ENCODE peak calls at places on chromosomes 5 and 9, in five cellular contexts. D, J, K, E and B are unnamed samples.
A peak's percentile ranks its signal among the peaks of the same experiment; 100 is the strongest.

GRCh38 chr5:88298425-88298824 is 29.8 kb upstream of the TMEM161B start:
- DNase-seq in D (no peak), J (no peak), K (no peak), E (no peak), B (no peak)

GRCh38 chr5:69167488-69167845 is 517 bp downstream of the CCNB1 start:
- DNase-seq in D (no peak), J (no peak), K (peak; percentile 27), E (no peak), B (no peak)

GRCh38 chr9:15697459-15697858 is 144.6 kb downstream of the CCDC171 start:
- DNase-seq in D (no peak), J (no peak), K (no peak), E (no peak), B (no peak)

GRCh38 chr5:53820802-53821171 is 260.3 kb downstream of the NDUFS4 start:
- DNase-seq in D (no peak), J (no peak), K (no peak), E (no peak), B (no peak)

GRCh38 chr5:142671801-142672200 is 14.1 kb downstream of the FGF1 start:
- DNase-seq in D (no peak), J (no peak), K (no peak), E (no peak), B (no peak)

GRCh38 chr9:78297672-78297961 is 692 bp downstream of the PSAT1 start:
- DNase-seq in D (no peak), J (no peak), K (no peak), E (no peak), B (no peak)

GRCh38 chr5:38557309-38557710 is 864 bp upstream of the LIFR start:
- DNase-seq in D (peak; percentile 64), J (no peak), K (no peak), E (peak; percentile 67), B (peak; percentile 31)

GRCh38 chr5:76490970-76491369 is 87.9 kb downstream of the IQGAP2 start:
- DNase-seq in D (no peak), J (no peak), K (no peak), E (no peak), B (no peak)

GRCh38 chr5:134945041-134945440 is 22.7 kb upstream of the CATSPER3 start:
- DNase-seq in D (no peak), J (no peak), K (peak; percentile 40), E (no peak), B (no peak)

GRCh38 chr9:77977210-77977611 is 54.4 kb downstream of the GNAQ start:
- DNase-seq in D (peak; percentile 74), J (peak; percentile 73), K (peak; percentile 25), E (peak; percentile 89), B (no peak)

GRCh38 chr5:115170128-115170923 is 618 bp upstream of the TRIM36 start:
- DNase-seq in D (no peak), J (no peak), K (peak; percentile 78), E (peak; percentile 50), B (no peak)

GRCh38 chr9:27413507-27414214 is 110.4 kb upstream of the IFNK start:
- DNase-seq in D (no peak), J (no peak), K (no peak), E (no peak), B (no peak)

GRCh38 chr9:116405321-116405720 is 251.7 kb downstream of the PAPPA start:
- DNase-seq in D (no peak), J (no peak), K (no peak), E (no peak), B (no peak)

GRCh38 chr5:62473209-62473608 is 60.6 kb downstream of the IPO11 start:
- DNase-seq in D (no peak), J (no peak), K (no peak), E (no peak), B (no peak)

GRCh38 chr5:149730620-149731331 is 666 bp downstream of the PPARGC1B start:
- DNase-seq in D (peak; percentile 82), J (peak; percentile 60), K (peak; percentile 71), E (peak; percentile 80), B (peak; percentile 55)

GRCh38 chr9:130626249-130626982 is 38.0 kb upstream of the PRDM12 start:
- DNase-seq in D (no peak), J (no peak), K (no peak), E (peak; percentile 34), B (no peak)

GRCh38 chr5:126445502-126446174 is 22.4 kb downstream of the GRAMD2B start:
- DNase-seq in D (no peak), J (no peak), K (no peak), E (no peak), B (no peak)

GRCh38 chr5:176553260-176554085 is 4.3 kb downstream of the CDHR2 start:
- DNase-seq in D (no peak), J (no peak), K (no peak), E (peak; percentile 7), B (no peak)

GRCh38 chr9:32566770-32567169 is 6.2 kb downstream of the NDUFB6 start:
- DNase-seq in D (no peak), J (no peak), K (no peak), E (peak; percentile 43), B (peak; percentile 55)

GRCh38 chr5:73373814-73374510 is 74.6 kb downstream of the FOXD1 start:
- DNase-seq in D (no peak), J (no peak), K (no peak), E (no peak), B (no peak)
- H3K27me3 ChIP-seq in D (peaks cover 2% of the 10 kb centered on the region), J (no peaks in the 10 kb centered on the region), K (no peaks in the 10 kb centered on the region), E (peaks cover 5% of the 10 kb centered on the region), B (no peaks in the 10 kb centered on the region)

GRCh38 chr9:2872307-2872940 is 28.5 kb upstream of the PUM3 start:
- DNase-seq in D (no peak), J (peak; percentile 13), K (peak; percentile 27), E (no peak), B (no peak)
- H3K27me3 ChIP-seq in D (peaks cover 2% of the 10 kb centered on the region), J (peaks cover 32% of the 10 kb centered on the region), K (peaks cover 28% of the 10 kb centered on the region), E (no peaks in the 10 kb centered on the region), B (no peaks in the 10 kb centered on the region)

GRCh38 chr5:158145827-158146226 is 286.9 kb upstream of the CLINT1 start:
- DNase-seq in D (no peak), J (no peak), K (no peak), E (no peak), B (no peak)
- H3K27me3 ChIP-seq in D (no peaks in the 10 kb centered on the region), J (no peaks in the 10 kb centered on the region), K (no peaks in the 10 kb centered on the region), E (no peaks in the 10 kb centered on the region), B (no peaks in the 10 kb centered on the region)

DNA sequence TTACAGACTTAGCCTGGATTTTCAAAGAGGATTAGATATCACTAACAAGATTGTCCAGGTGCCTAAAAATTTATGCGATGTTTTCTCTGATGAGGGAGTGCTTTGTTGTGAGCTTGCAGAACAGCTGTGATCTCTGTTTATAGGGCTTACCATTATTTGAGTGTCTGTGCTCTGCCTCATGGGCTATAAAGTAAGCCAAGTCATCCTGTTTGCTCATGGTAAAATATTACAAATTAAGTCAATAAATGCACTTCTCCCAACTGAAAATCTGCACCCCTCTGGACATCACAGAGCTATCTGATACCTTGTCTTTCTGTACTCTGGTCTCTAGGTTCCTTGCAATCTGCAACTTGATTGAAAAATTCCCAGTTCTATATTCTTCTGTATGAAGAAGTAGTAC is 293.4 kb upstream of the ACTBL2 start:
- DNase-seq in D (no peak), J (no peak), K (no peak), E (no peak), B (no peak)
- H3K27me3 ChIP-seq in D (no peaks in the 10 kb centered on the region), J (no peaks in the 10 kb centered on the region), K (no peaks in the 10 kb centered on the region), E (no peaks in the 10 kb centered on the region), B (no peaks in the 10 kb centered on the region)

GRCh38 chr9:68711281-68711680 is 6.2 kb downstream of the PIP5K1B start:
- DNase-seq in D (no peak), J (no peak), K (no peak), E (no peak), B (no peak)

GRCh38 chr9:68708089-68708488 is 3.0 kb downstream of the PIP5K1B start:
- DNase-seq in D (no peak), J (no peak), K (no peak), E (no peak), B (no peak)

GRCh38 chr9:68709291-68709970 is 4.4 kb downstream of the PIP5K1B start:
- DNase-seq in D (no peak), J (no peak), K (no peak), E (no peak), B (no peak)

GRCh38 chr9:68708513-68708912 is 3.5 kb downstream of the PIP5K1B start:
- DNase-seq in D (no peak), J (no peak), K (no peak), E (no peak), B (no peak)

GRCh38 chr9:68710082-68710481 is 5.0 kb downstream of the PIP5K1B start:
- DNase-seq in D (no peak), J (no peak), K (no peak), E (no peak), B (no peak)
- H3K27me3 ChIP-seq in D (no peaks in the 10 kb centered on the region), J (no peaks in the 10 kb centered on the region), K (peaks cover 29% of the 10 kb centered on the region), E (no peaks in the 10 kb centered on the region), B (no peaks in the 10 kb centered on the region)

GRCh38 chr9:132126837-132127236 is 35.0 kb upstream of the NTNG2 start:
- DNase-seq in D (no peak), J (no peak), K (no peak), E (no peak), B (no peak)

GRCh38 chr9:132128191-132128590 is 33.7 kb upstream of the NTNG2 start:
- DNase-seq in D (no peak), J (no peak), K (no peak), E (no peak), B (no peak)

GRCh38 chr9:132124800-132125199 is 37.1 kb upstream of the NTNG2 start:
- DNase-seq in D (no peak), J (no peak), K (no peak), E (no peak), B (no peak)

GRCh38 chr9:132125361-132125760 is 36.5 kb upstream of the NTNG2 start:
- DNase-seq in D (no peak), J (no peak), K (no peak), E (no peak), B (no peak)

DNA sequence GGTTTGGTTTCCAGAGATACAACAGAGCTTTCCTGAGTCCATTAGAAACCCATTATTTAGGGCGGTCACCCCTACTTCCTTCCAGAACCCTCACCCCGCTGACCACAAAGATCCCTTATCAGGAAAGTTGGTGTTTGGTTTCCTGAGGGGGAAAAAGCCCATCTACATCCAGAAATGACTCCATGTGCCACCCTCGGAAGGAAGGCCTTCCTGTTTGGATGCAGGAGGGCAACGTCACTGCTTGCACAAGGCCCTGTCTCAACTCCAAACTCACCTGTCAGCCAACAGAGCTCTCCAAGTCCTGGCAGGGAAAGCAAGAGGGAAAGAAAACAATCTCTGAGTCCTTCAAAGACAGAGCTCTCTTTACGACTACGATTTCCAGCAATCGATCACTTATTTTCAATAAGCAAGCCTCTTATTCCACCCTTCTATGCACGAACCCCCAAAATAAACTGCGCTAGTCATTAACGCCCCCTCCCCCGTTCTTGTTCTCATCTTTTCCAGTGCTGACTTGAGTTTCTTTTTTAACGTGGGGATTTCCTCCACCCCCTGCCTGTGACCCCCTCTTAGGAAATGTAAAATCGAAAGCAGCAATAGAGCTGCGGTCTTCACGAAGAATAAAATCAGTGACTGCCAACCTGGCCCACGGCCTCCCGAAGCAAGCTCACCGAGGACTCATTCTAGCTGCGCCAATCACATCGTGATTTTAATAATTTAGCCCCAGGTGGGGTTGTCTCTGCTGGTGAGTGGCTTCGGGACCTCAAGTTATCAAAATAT is 35.7 kb upstream of the NTNG2 start:
- DNase-seq in D (no peak), J (no peak), K (no peak), E (no peak), B (no peak)
- H3K27me3 ChIP-seq in D (peaks cover 6% of the 10 kb centered on the region), J (peaks cover 22% of the 10 kb centered on the region), K (peaks cover 23% of the 10 kb centered on the region), E (no peaks in the 10 kb centered on the region), B (no peaks in the 10 kb centered on the region)

GRCh38 chr5:166188482-166188881 is 2103.0 kb upstream of the WWC1 start:
- DNase-seq in D (no peak), J (no peak), K (no peak), E (no peak), B (no peak)
- H3K27me3 ChIP-seq in D (no peaks in the 10 kb centered on the region), J (no peaks in the 10 kb centered on the region), K (no peaks in the 10 kb centered on the region), E (no peaks in the 10 kb centered on the region), B (no peaks in the 10 kb centered on the region)